ENCODE peak calls at places on chromosomes 3 and 15, in seven cellular contexts. Q, N, L, M, U, G and Z are unnamed samples.

GRCh38 chr3:89867286-89867685 is 759.9 kb downstream of the EPHA3 start:
- DNase-seq in N (no peak), M (no peak), G (no peak), L (no peak), Q (no peak), U (no peak), Z (no peak)

GRCh38 chr15:49830411-49830810 is 209.6 kb downstream of the DTWD1 start:
- DNase-seq in U (no peak), N (no peak), G (no peak), L (no peak), Q (no peak), M (no peak), Z (no peak)

GRCh38 chr3:27340524-27340923 is 28.7 kb downstream of the NEK10 start:
- DNase-seq in G (no peak), M (no peak), Q (no peak), N (no peak), U (no peak), L (no peak), Z (no peak)

GRCh38 chr3:26931891-26932290 is 309.3 kb downstream of the LRRC3B start:
- DNase-seq in G (no peak), N (no peak), L (no peak), M (no peak), Q (no peak), U (no peak), Z (no peak)

GRCh38 chr3:132231633-132232032 is 85.6 kb upstream of the ACP3 start:
- DNase-seq in Q (no peak), L (no peak), M (no peak), U (peak), N (no peak), G (no peak), Z (no peak)

GRCh38 chr15:31365655-31366127 is 39.1 kb downstream of the KLF13 start:
- DNase-seq in L (peak), U (peak), N (peak), M (peak), Q (peak), G (peak), Z (peak)

GRCh38 chr3:119827209-119827608 is 45.3 kb downstream of the NR1I2 start:
- DNase-seq in N (no peak), L (no peak), G (no peak), Q (no peak), U (no peak), M (no peak), Z (no peak)

GRCh38 chr15:83959477-83959876 is 276.1 kb upstream of the GOLGA6L4 start:
- DNase-seq in Q (no peak), N (no peak), L (no peak), U (no peak), G (no peak), M (no peak), Z (no peak)

DNA sequence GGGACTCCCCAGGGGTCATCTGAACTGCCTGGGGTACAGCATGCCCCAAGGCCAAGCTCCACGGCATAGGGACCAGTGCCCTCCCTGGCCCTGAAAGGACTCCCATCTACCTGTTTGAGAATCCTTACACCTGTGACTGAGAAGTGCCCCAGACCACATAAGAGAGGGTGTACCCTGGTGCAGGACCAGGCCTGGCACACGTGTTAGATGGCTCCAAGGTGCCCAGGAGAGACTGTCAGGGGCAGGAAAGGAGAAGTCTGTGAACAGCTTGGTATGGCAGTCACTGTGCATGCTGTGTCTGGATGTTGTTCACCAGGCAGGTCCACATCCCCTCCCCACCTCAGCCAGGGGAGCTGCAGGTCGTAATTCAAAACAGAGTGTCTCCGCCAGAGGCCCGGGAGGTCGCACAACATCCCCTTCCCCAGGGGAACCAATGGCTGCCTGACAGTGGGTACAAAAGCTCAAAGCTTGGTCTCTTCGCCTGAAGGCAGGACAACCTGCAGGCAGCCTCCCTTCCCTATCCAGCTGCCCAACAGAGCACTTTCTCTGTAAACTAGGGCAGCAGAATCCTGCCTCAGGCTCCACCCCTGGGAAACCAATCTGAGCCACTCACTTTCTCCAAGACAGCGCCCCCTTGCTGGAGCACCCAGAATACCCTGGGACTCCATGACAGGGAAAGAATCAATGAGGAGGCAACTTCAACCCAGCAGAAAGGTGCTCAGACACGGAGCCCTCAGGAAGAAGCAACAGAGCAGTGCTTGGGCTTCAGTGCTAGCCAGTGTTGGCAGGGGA is 3.9 kb downstream of the NUP210 start:
- DNase-seq in M (peak), L (no peak), Q (no peak), N (no peak), U (peak), G (no peak), Z (no peak)
- TF ChIP-seq POLR2A in M (no peak), L (no peak), Q (no peak), N (no peak), U (no peak), G (no peak), Z (no peak)

DNA sequence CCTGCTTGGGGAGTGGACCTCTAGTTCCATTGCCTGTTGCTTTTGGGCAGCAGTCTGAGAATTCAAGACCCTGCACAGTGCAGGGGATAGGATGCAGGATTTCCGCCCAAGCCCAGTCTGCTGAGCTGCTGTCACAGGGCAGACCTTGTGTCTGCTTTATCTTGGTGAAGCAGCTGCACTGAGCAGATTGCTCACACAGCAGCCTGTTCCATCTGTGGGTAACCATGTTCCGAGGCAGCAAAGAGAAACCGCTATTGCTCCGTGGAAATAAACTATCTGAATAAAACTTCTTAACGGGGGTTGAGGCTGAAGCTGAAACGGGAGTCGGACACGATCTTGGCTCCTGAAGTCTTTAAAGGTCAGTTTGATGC is 202.3 kb downstream of the AKAP13 start:
- DNase-seq in G (peak), N (peak), L (no peak), U (no peak), M (peak), Q (peak), Z (no peak)
- TF ChIP-seq POLR2A in G (no peak), N (peak), L (peak), U (no peak), M (peak), Q (no peak), Z (peak)

DNA sequence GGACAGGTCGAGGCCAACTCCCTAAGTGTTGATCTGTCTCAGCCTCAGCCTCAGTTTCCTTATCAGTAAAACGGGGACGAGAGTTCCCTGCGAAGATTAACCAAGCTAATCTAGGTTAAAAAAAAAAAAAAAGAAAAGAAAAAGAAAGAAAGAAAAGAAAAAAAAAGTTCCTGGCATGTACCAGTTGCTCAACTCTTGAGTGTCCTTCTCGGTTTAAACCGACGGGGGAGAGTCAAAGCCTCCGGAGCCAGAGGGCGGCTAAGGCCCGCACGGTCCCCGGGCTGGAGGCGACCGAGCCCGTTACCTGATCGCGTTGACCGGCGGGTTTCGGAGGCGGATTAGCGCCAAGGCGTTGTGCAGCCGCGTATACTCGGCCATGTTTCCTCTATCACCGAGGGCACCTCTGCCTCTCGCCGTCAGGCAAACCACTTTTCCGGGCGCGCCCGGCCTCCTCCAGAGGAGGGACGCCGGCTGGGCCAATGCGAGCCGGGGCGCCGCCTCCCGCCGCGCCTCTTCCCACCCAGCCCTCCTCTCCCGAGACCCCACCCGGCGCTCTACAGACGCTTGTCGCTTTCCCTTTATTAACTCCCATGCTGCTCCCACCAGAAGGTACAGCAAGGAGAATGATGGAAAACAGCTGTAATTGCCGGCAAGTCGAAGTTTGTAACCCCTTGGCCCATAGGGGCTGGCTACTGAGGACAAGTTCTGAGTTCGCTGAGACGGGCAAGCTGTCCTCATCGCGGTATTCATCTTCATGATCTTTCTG is at the start of gene EHHADH:
- DNase-seq in L (peak), N (peak), M (peak), U (peak), G (peak), Q (peak), Z (no peak)
- TF ChIP-seq POLR2A in L (no peak), N (peak), M (peak), U (peak), G (no peak), Q (peak), Z (no peak)

GRCh38 chr3:186180151-186180550 is 71.3 kb upstream of the ETV5 start:
- DNase-seq in L (no peak), G (no peak), Q (no peak), M (no peak), U (no peak), N (no peak), Z (no peak)

GRCh38 chr3:186172353-186172752 is 63.5 kb upstream of the ETV5 start:
- DNase-seq in G (no peak), U (no peak), Q (no peak), L (no peak), N (no peak), M (no peak), Z (no peak)

GRCh38 chr3:186180891-186181471 is 72.1 kb upstream of the ETV5 start:
- DNase-seq in U (peak), M (no peak), G (no peak), N (no peak), Q (no peak), L (no peak), Z (no peak)

GRCh38 chr3:186173202-186173815 is 64.4 kb upstream of the ETV5 start:
- DNase-seq in U (no peak), N (no peak), M (no peak), Q (no peak), L (no peak), G (no peak), Z (no peak)

GRCh38 chr3:186176382-186176990 is 67.6 kb upstream of the ETV5 start:
- DNase-seq in Q (no peak), L (no peak), U (no peak), N (no peak), G (no peak), M (no peak), Z (no peak)
- TF ChIP-seq POLR2A in Q (no peak), L (no peak), U (no peak), N (no peak), G (no peak), M (no peak), Z (no peak)